ENCODE peak calls at places on chromosomes 5 and 9, in ten cellular contexts. One of them, this sample, is unnamed.

GRCh38 chr9:18498947-18499585 is 25.1 kb downstream of the ADAMTSL1 start:
- DNase-seq in GM04504: no peak
- DNase-seq in stomach: no peak
- DNase-seq in AG04449: no peak
- DNase-seq in head of caudate nucleus: no peak
- DNase-seq in NCI-H774: no peak
- DNase-seq in NCI-H1436: no peak
- DNase-seq in brain microvascular endothelial cell: no peak
- DNase-seq in nucleus accumbens: no peak
- DNase-seq in Peyer's patch: no peak
- DNase-seq in this sample: no peak

GRCh38 chr5:66958984-66959641 is 237.5 kb downstream of the CD180 start:
- DNase-seq in NCI-H1436: no peak
- DNase-seq in nucleus accumbens: peak; percentile 24
- DNase-seq in brain microvascular endothelial cell: peak; percentile 63
- DNase-seq in head of caudate nucleus: peak; percentile 23
- DNase-seq in stomach: no peak
- DNase-seq in NCI-H774: peak; percentile 12
- DNase-seq in GM04504: peak; percentile 35
- DNase-seq in Peyer's patch: no peak
- DNase-seq in AG04449: peak; percentile 46
- DNase-seq in this sample: no peak

GRCh38 chr5:172897691-172898512 is 61.3 kb upstream of the RPL26L1 start:
- DNase-seq in NCI-H1436: no peak
- DNase-seq in nucleus accumbens: no peak
- DNase-seq in NCI-H774: no peak
- DNase-seq in stomach: no peak
- DNase-seq in AG04449: peak; percentile 96
- DNase-seq in head of caudate nucleus: no peak
- DNase-seq in GM04504: peak; percentile 90
- DNase-seq in brain microvascular endothelial cell: peak; percentile 99
- DNase-seq in Peyer's patch: no peak
- DNase-seq in this sample: no peak

GRCh38 chr5:41094871-41095270 is 23.7 kb upstream of the MROH2B start:
- DNase-seq in NCI-H1436: no peak
- DNase-seq in nucleus accumbens: no peak
- DNase-seq in stomach: no peak
- DNase-seq in NCI-H774: no peak
- DNase-seq in head of caudate nucleus: no peak
- DNase-seq in GM04504: no peak
- DNase-seq in AG04449: no peak
- DNase-seq in brain microvascular endothelial cell: no peak
- DNase-seq in Peyer's patch: no peak
- DNase-seq in this sample: no peak

GRCh38 chr9:90801507-90802289 is at the start of gene SYK:
- DNase-seq in brain microvascular endothelial cell: no peak
- DNase-seq in NCI-H1436: peak; percentile 15
- DNase-seq in Peyer's patch: peak; percentile 89
- DNase-seq in GM04504: no peak
- DNase-seq in stomach: peak; percentile 79
- DNase-seq in head of caudate nucleus: peak; percentile 17
- DNase-seq in NCI-H774: peak; percentile 49
- DNase-seq in AG04449: no peak
- DNase-seq in nucleus accumbens: no peak
- DNase-seq in this sample: no peak

GRCh38 chr5:5270958-5271605 is 131.0 kb downstream of the ADAMTS16 start:
- DNase-seq in head of caudate nucleus: peak; percentile 55
- DNase-seq in stomach: peak; percentile 72
- DNase-seq in Peyer's patch: peak; percentile 73
- DNase-seq in brain microvascular endothelial cell: peak; percentile 90
- DNase-seq in AG04449: peak; percentile 44
- DNase-seq in GM04504: peak; percentile 38
- DNase-seq in NCI-H774: peak; percentile 68
- DNase-seq in nucleus accumbens: peak; percentile 38
- DNase-seq in NCI-H1436: no peak
- DNase-seq in this sample: peak; percentile 8

GRCh38 chr9:70549926-70550325 is 135.5 kb upstream of the KLF9 start:
- DNase-seq in NCI-H1436: no peak
- DNase-seq in brain microvascular endothelial cell: no peak
- DNase-seq in GM04504: no peak
- DNase-seq in NCI-H774: no peak
- DNase-seq in nucleus accumbens: no peak
- DNase-seq in AG04449: no peak
- DNase-seq in stomach: no peak
- DNase-seq in head of caudate nucleus: no peak
- DNase-seq in Peyer's patch: no peak
- DNase-seq in this sample: no peak

GRCh38 chr5:112628219-112628618 is 109.5 kb upstream of the APC start:
- DNase-seq in stomach: no peak
- DNase-seq in head of caudate nucleus: no peak
- DNase-seq in nucleus accumbens: no peak
- DNase-seq in brain microvascular endothelial cell: no peak
- DNase-seq in Peyer's patch: no peak
- DNase-seq in AG04449: no peak
- DNase-seq in GM04504: no peak
- DNase-seq in NCI-H774: peak; percentile 24
- DNase-seq in NCI-H1436: peak; percentile 35
- DNase-seq in this sample: peak; percentile 90

GRCh38 chr5:318341-318897 is 3.1 kb upstream of the AHRR start:
- DNase-seq in head of caudate nucleus: no peak
- DNase-seq in Peyer's patch: no peak
- DNase-seq in brain microvascular endothelial cell: peak; percentile 58
- DNase-seq in nucleus accumbens: no peak
- DNase-seq in stomach: no peak
- DNase-seq in NCI-H774: no peak
- DNase-seq in AG04449: no peak
- DNase-seq in GM04504: peak; percentile 51
- DNase-seq in NCI-H1436: no peak
- DNase-seq in this sample: no peak

GRCh38 chr9:87198716-87199115 is 251.4 kb upstream of the GAS1 start:
- DNase-seq in AG04449: no peak
- DNase-seq in stomach: no peak
- DNase-seq in Peyer's patch: no peak
- DNase-seq in nucleus accumbens: no peak
- DNase-seq in brain microvascular endothelial cell: no peak
- DNase-seq in NCI-H1436: no peak
- DNase-seq in GM04504: no peak
- DNase-seq in NCI-H774: no peak
- DNase-seq in head of caudate nucleus: no peak
- DNase-seq in this sample: no peak

GRCh38 chr5:65047948-65048690 is 279.4 kb downstream of the CWC27 start:
- DNase-seq in brain microvascular endothelial cell: no peak
- DNase-seq in GM04504: no peak
- DNase-seq in nucleus accumbens: no peak
- DNase-seq in NCI-H774: no peak
- DNase-seq in AG04449: no peak
- DNase-seq in head of caudate nucleus: no peak
- DNase-seq in Peyer's patch: no peak
- DNase-seq in stomach: no peak
- DNase-seq in NCI-H1436: no peak
- DNase-seq in this sample: no peak